ENCODE peak calls at places on chromosomes 7 and 10, in nine cellular contexts. I is HS-5; U is Calu3; W is CD8-positive, alpha-beta memory T cell; P is stimulated activated naive B cell treated with anti-CD40 and anti-IgM and Interleukin-4, amounts not matched to agents 10 μg/mL and 1 μg/mL and 100 μg/mL, for 72 hours; A is substantia nigra; Y is neural progenitor cell; J is fibroblast of the conjunctiva; F is AG04450. O is an unnamed sample.

GRCh38 chr10:49264177-49264677 is 34.7 kb upstream of the C10orf71 start:
- DNase-seq in U (no peak), J (no peak), A (no peak), Y (no peak), P (no peak), W (no peak), I (no peak), F (no peak), O (no peak)

GRCh38 chr10:58740620-58741369 is 228.1 kb downstream of the BICC1 start:
- DNase-seq in I (no peak), P (no peak), W (no peak), F (no peak), Y (no peak), J (no peak), U (no peak), A (no peak), O (no peak)

GRCh38 chr7:156783864-156784263 is 109.1 kb downstream of the LMBR1 start:
- DNase-seq in U (no peak), W (no peak), Y (no peak), A (no peak), J (no peak), I (no peak), P (no peak), F (no peak), O (no peak)

GRCh38 chr10:121926669-121927360 is 1.0 kb downstream of the ATE1 start:
- DNase-seq in A (no peak), F (no peak), P (no peak), J (no peak), W (peak; percentile 3), Y (no peak), U (no peak), I (no peak), O (no peak)

GRCh38 chr7:43585521-43585920 is 2.6 kb downstream of the STK17A start:
- DNase-seq in A (no peak), Y (no peak), F (no peak), P (no peak), J (peak; percentile 63), I (no peak), W (no peak), U (no peak), O (no peak)

GRCh38 chr7:24898691-24899090 is 81.3 kb downstream of the OSBPL3 start:
- DNase-seq in A (no peak), I (no peak), W (no peak), U (no peak), F (no peak), J (no peak), Y (no peak), P (no peak), O (no peak)

GRCh38 chr10:12259988-12260387 is 64.0 kb downstream of the CDC123 start:
- DNase-seq in W (no peak), J (no peak), A (no peak), F (no peak), I (no peak), U (no peak), Y (no peak), P (no peak), O (no peak)

GRCh38 chr10:7525314-7526016 is 114.6 kb upstream of the SFMBT2 start:
- DNase-seq in A (peak; percentile 27), I (peak; percentile 24), J (peak; percentile 68), U (peak; percentile 71), P (peak; percentile 32), Y (peak; percentile 84), W (peak; percentile 29), F (peak; percentile 39), O (peak; percentile 77)

GRCh38 chr7:117603627-117604026 is 123.8 kb downstream of the CFTR start:
- DNase-seq in Y (no peak), F (no peak), W (no peak), I (no peak), U (no peak), J (no peak), P (no peak), A (no peak), O (no peak)

GRCh38 chr10:42850931-42851330 is 68.3 kb downstream of the BMS1 start:
- DNase-seq in W (no peak), I (no peak), A (no peak), J (no peak), U (no peak), P (no peak), Y (no peak), F (no peak), O (no peak)

GRCh38 chr10:63192826-63193225 is 59.7 kb downstream of the NRBF2 start:
- DNase-seq in W (no peak), A (no peak), F (no peak), P (no peak), J (no peak), I (no peak), U (no peak), Y (no peak), O (peak; percentile 11)

GRCh38 chr7:14754631-14755030 is 147.9 kb downstream of the DGKB start:
- DNase-seq in U (no peak), P (no peak), W (no peak), A (no peak), Y (no peak), J (peak; percentile 14), I (no peak), F (peak; percentile 8), O (no peak)

GRCh38 chr10:86065711-86066251 is 300.8 kb downstream of the GRID1 start:
- DNase-seq in F (no peak), P (no peak), J (no peak), A (no peak), W (no peak), Y (peak; percentile 52), I (no peak), U (no peak), O (no peak)

GRCh38 chr7:128731184-128731583 is 8.0 kb upstream of the CALU start:
- DNase-seq in I (no peak), J (no peak), P (no peak), A (no peak), F (no peak), W (no peak), U (no peak), Y (no peak), O (peak; percentile 55)